ENCODE peak calls at places on chromosomes 1 and 21, in eight cellular contexts. Q is BE2C; W is cardiac fibroblast; N is CD8-positive, alpha-beta T cell; A is lower leg skin; G is HL-60; E is lower lobe of right lung; R is stomach. Y is an unnamed sample.

GRCh38 chr1:66262233-66262632 is 271.7 kb upstream of the SGIP1 start:
- DNase-seq in Q (no peak), W (peak), N (no peak), A (no peak), G (no peak), E (no peak), R (no peak), Y (no peak)

GRCh38 chr21:29939859-29940245 is at the start of gene GRIK1:
- DNase-seq in Q (no peak), W (no peak), N (no peak), A (peak), G (no peak), E (no peak), R (no peak), Y (no peak)

GRCh38 chr1:224786533-224787249 is 142.8 kb upstream of the DNAH14 start:
- DNase-seq in Q (no peak), W (no peak), N (no peak), A (no peak), G (no peak), E (no peak), R (no peak), Y (no peak)

GRCh38 chr1:196317535-196318522 is 290.4 kb downstream of the KCNT2 start:
- DNase-seq in Q (peak), W (peak), N (no peak), A (no peak), G (no peak), E (no peak), R (no peak), Y (no peak)

GRCh38 chr1:66575739-66576138 is 41.8 kb downstream of the SGIP1 start:
- DNase-seq in Q (peak), W (peak), N (no peak), A (no peak), G (no peak), E (no peak), R (no peak), Y (no peak)

GRCh38 chr1:169739980-169740379 is 6.1 kb upstream of the SELE start:
- DNase-seq in Q (no peak), W (peak), N (no peak), A (no peak), G (no peak), E (no peak), R (no peak), Y (no peak)

GRCh38 chr1:218156602-218157001 is 128.5 kb upstream of the RRP15 start:
- DNase-seq in Q (no peak), W (no peak), N (no peak), A (no peak), G (no peak), E (peak), R (no peak), Y (no peak)

GRCh38 chr1:45442272-45442671 is 48.7 kb downstream of the TESK2 start:
- DNase-seq in Q (no peak), W (peak), N (no peak), A (no peak), G (no peak), E (no peak), R (no peak), Y (no peak)

GRCh38 chr1:23099171-23099536 is 69.5 kb downstream of the LUZP1 start:
- DNase-seq in Q (no peak), W (no peak), N (no peak), A (no peak), G (no peak), E (no peak), R (no peak), Y (no peak)

GRCh38 chr1:220826729-220827128 is 40.0 kb downstream of the MTARC1 start:
- DNase-seq in Q (no peak), W (no peak), N (no peak), A (no peak), G (no peak), E (no peak), R (no peak), Y (no peak)

GRCh38 chr1:158095737-158096335 is 84.9 kb upstream of the CD1D start:
- DNase-seq in Q (no peak), W (peak), N (peak), A (no peak), G (peak), E (no peak), R (no peak), Y (no peak)

GRCh38 chr1:92482404-92482664 is 4.4 kb downstream of the GFI1 start:
- DNase-seq in Q (no peak), W (no peak), N (no peak), A (no peak), G (no peak), E (peak), R (no peak), Y (no peak)

GRCh38 chr1:31127266-31127665 is 61.7 kb upstream of the PUM1 start:
- DNase-seq in Q (no peak), W (peak), N (no peak), A (no peak), G (no peak), E (no peak), R (no peak), Y (no peak)

GRCh38 chr21:43775795-43776430 is at the start of gene CSTB:
- DNase-seq in Q (peak), W (peak), N (peak), A (peak), G (peak), E (peak), R (peak), Y (peak)

GRCh38 chr1:25198731-25199231 is 33.5 kb downstream of the SYF2 start:
- DNase-seq in Q (peak), W (no peak), N (no peak), A (no peak), G (no peak), E (no peak), R (peak), Y (no peak)

GRCh38 chr1:7948950-7949349 is 8.3 kb upstream of the TNFRSF9 start:
- DNase-seq in Q (no peak), W (peak), N (no peak), A (peak), G (no peak), E (no peak), R (no peak), Y (no peak)

GRCh38 chr1:1437904-1438376 is 2.5 kb downstream of the VWA1 start:
- DNase-seq in Q (peak), W (no peak), N (no peak), A (no peak), G (peak), E (peak), R (peak), Y (no peak)

GRCh38 chr1:55959136-55959548 is 620.2 kb downstream of the PLPP3 start:
- DNase-seq in Q (no peak), W (peak), N (no peak), A (no peak), G (no peak), E (no peak), R (no peak), Y (no peak)

GRCh38 chr1:235411489-235412486 is 44.6 kb downstream of the TBCE start:
- DNase-seq in Q (no peak), W (no peak), N (no peak), A (no peak), G (peak), E (no peak), R (peak), Y (no peak)

GRCh38 chr1:163875214-163875926 is 553.6 kb downstream of the NUF2 start:
- DNase-seq in Q (no peak), W (peak), N (no peak), A (peak), G (no peak), E (no peak), R (no peak), Y (no peak)

GRCh38 chr1:219179293-219179692 is 5.6 kb downstream of the LYPLAL1 start:
- DNase-seq in Q (no peak), W (peak), N (no peak), A (no peak), G (no peak), E (no peak), R (no peak), Y (no peak)

GRCh38 chr1:172176206-172176605 is 244.3 kb upstream of the C1orf105 start:
- DNase-seq in Q (no peak), W (no peak), N (no peak), A (no peak), G (no peak), E (no peak), R (no peak), Y (no peak)

GRCh38 chr1:215523906-215524305 is 43.2 kb upstream of the KCTD3 start:
- DNase-seq in Q (no peak), W (peak), N (no peak), A (no peak), G (no peak), E (no peak), R (no peak), Y (no peak)

GRCh38 chr1:215526147-215526845 is 40.8 kb upstream of the KCTD3 start:
- DNase-seq in Q (no peak), W (peak), N (no peak), A (no peak), G (no peak), E (no peak), R (no peak), Y (no peak)

GRCh38 chr1:215529111-215529510 is 38.0 kb upstream of the KCTD3 start:
- DNase-seq in Q (no peak), W (no peak), N (no peak), A (no peak), G (no peak), E (no peak), R (no peak), Y (no peak)

GRCh38 chr1:215529571-215529970 is 37.5 kb upstream of the KCTD3 start:
- DNase-seq in Q (no peak), W (no peak), N (no peak), A (no peak), G (no peak), E (no peak), R (no peak), Y (no peak)

GRCh38 chr1:215526846-215527151 is 40.3 kb upstream of the KCTD3 start:
- DNase-seq in Q (no peak), W (no peak), N (no peak), A (no peak), G (no peak), E (no peak), R (no peak), Y (no peak)
- TF ChIP-seq CTCF in Q (no peak), W (no peak), N (no peak), A (no peak), G (no peak), E (no peak), R (no peak), Y (no peak)

DNA sequence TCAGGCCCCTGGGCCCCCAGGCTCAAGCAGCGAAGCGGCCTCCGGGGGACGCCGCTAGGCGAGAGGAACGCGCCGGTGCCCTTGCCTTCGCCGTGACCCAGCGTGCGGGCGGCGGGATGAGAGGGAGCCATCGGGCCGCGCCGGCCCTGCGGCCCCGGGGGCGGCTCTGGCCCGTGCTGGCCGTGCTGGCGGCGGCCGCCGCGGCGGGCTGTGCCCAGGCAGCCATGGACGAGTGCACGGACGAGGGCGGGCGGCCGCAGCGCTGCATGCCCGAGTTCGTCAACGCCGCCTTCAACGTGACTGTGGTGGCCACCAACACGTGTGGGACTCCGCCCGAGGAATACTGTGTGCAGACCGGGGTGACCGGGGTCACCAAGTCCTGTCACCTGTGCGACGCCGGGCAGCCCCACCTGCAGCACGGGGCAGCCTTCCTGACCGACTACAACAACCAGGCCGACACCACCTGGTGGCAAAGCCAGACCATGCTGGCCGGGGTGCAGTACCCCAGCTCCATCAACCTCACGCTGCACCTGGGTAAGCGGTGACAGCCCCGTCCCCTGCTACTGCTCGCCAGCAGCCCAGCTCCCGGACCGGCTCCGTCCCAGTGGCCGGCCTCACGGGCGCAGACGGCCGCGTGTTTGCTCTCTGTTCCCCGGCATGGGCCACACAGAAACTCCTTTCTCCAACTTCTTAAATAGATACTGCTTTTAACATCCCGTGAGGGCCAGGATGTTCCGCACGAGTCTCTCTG is 556 bp downstream of the LAMC1 start:
- DNase-seq in Q (peak), W (peak), N (peak), A (peak), G (peak), E (peak), R (peak), Y (peak)
- TF ChIP-seq CTCF in Q (peak), W (peak), N (no peak), A (no peak), G (peak), E (peak), R (peak), Y (no peak)

DNA sequence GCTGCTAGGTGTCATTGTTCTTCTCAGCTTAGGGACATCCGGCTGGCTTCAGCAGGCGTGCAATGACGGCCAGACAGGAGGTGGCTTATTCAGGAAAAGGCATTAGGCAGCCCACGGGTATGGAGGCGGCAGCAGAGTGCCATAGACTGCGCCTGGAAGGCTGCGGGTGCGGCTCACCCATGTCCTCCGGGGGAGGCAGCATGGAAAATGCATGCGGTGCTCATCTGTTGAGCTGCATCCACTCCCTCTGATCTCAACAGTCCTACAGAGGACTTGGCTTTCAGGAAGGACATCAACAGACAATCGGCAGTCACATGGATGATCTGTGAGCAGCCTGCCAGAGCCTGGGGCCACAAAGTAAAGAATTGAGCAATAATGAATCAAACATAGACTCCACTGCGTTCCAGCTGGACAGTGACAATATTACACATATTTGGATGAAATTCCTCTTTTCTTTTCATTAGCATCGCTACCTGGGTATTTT is 42.9 kb downstream of the UMODL1 start:
- DNase-seq in Q (no peak), W (no peak), N (no peak), A (peak), G (peak), E (no peak), R (no peak), Y (no peak)
- TF ChIP-seq CTCF in Q (peak), W (peak), N (no peak), A (no peak), G (peak), E (no peak), R (no peak), Y (no peak)

GRCh38 chr1:26831546-26832248 is 5.2 kb downstream of the ZDHHC18 start:
- DNase-seq in Q (no peak), W (peak), N (no peak), A (no peak), G (peak), E (no peak), R (no peak), Y (no peak)

GRCh38 chr1:26831059-26831458 is 4.6 kb downstream of the ZDHHC18 start:
- DNase-seq in Q (no peak), W (no peak), N (no peak), A (no peak), G (no peak), E (no peak), R (no peak), Y (no peak)

GRCh38 chr1:26829214-26829911 is 2.9 kb downstream of the ZDHHC18 start:
- DNase-seq in Q (no peak), W (no peak), N (no peak), A (no peak), G (no peak), E (no peak), R (no peak), Y (no peak)

GRCh38 chr1:26832249-26832960 is 5.9 kb downstream of the ZDHHC18 start:
- DNase-seq in Q (no peak), W (no peak), N (no peak), A (no peak), G (no peak), E (no peak), R (no peak), Y (no peak)

GRCh38 chr1:26833432-26834405 is 7.2 kb downstream of the ZDHHC18 start:
- DNase-seq in Q (no peak), W (no peak), N (peak), A (no peak), G (peak), E (peak), R (peak), Y (no peak)
- TF ChIP-seq CTCF in Q (no peak), W (no peak), N (peak), A (no peak), G (peak), E (no peak), R (no peak), Y (no peak)

GRCh38 chr1:61502011-61502410 is 222.9 kb downstream of the TM2D1 start:
- DNase-seq in Q (no peak), W (no peak), N (no peak), A (no peak), G (no peak), E (no peak), R (no peak), Y (no peak)
- TF ChIP-seq CTCF in Q (no peak), W (no peak), N (no peak), A (no peak), G (no peak), E (no peak), R (no peak), Y (no peak)

GRCh38 chr21:36207577-36208320 is 51.1 kb downstream of the DOP1B start:
- DNase-seq in Q (no peak), W (no peak), N (no peak), A (no peak), G (no peak), E (no peak), R (no peak), Y (no peak)

GRCh38 chr21:36210779-36211659 is 54.4 kb downstream of the DOP1B start:
- DNase-seq in Q (no peak), W (no peak), N (no peak), A (no peak), G (no peak), E (no peak), R (no peak), Y (no peak)

GRCh38 chr21:36208326-36209013 is 51.8 kb downstream of the DOP1B start:
- DNase-seq in Q (no peak), W (no peak), N (no peak), A (no peak), G (no peak), E (no peak), R (no peak), Y (no peak)

GRCh38 chr21:36211660-36212512 is 55.3 kb downstream of the DOP1B start:
- DNase-seq in Q (no peak), W (peak), N (no peak), A (no peak), G (no peak), E (no peak), R (no peak), Y (no peak)

DNA sequence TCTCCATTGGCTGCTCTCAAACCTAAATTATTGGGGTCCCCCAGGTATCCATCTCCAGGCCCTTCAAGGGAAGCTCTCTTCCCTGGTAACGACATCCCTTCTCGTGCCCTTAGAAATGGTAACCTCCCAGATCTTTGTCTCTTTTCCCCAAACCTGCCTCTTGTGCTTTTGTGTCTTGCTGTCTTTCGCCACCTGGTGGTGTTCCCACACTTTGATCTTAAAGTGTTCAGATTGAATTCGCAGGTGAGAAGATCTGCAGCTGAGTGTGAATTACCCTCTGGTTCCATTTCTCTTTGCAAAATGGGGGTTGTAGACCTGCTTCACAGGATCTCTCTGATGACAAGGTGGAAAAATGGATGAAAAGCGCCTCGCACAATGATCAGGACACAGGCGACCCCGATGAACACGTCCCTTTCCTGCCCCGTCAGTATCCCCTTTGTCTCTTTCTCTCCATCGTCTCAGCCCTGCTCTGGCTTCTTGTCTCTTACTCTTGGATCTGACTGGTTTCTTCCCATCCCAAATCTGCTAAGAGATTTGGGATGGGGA is 53.1 kb downstream of the DOP1B start:
- DNase-seq in Q (peak), W (peak), N (peak), A (no peak), G (peak), E (peak), R (peak), Y (no peak)
- TF ChIP-seq CTCF in Q (peak), W (peak), N (peak), A (no peak), G (peak), E (peak), R (peak), Y (no peak)

DNA sequence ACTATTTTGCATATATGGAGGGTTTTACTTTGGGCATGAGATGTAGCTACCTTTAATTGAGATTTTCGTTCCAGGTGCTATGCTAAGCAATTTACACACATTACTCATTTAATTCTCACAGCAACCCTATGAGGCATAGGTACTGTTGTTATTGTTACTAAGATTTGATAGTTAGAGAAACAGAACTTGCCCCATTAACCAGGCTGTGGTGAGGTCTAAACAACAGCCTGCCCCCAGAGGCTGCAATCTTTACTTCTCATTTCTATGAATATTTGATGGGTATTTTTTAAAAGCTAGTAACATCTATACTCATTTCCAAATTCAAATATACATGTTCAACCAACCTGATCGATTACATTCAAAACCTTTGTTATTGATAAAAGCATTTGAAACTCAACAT is 155.6 kb downstream of the GALNT2 start:
- DNase-seq in Q (no peak), W (peak), N (no peak), A (no peak), G (no peak), E (no peak), R (no peak), Y (no peak)
- TF ChIP-seq CTCF in Q (peak), W (peak), N (no peak), A (no peak), G (no peak), E (no peak), R (no peak), Y (no peak)

Y was measured in omental fat pad.